ENCODE peak calls at places on chromosomes 4 and X, in ten cellular contexts. S, D, R, I, X, M, G, Y, E and J are unnamed samples.

GRCh38 chrX:56800307-56800706 is 71.3 kb downstream of the NBDY start:
- DNase-seq in G (no peak), R (no peak), X (no peak), S (no peak), I (no peak), E (no peak), M (no peak), Y (no peak), D (no peak), J (no peak)

GRCh38 chr4:87574996-87575395 is 33.3 kb upstream of the DSPP start:
- DNase-seq in X (no peak), Y (no peak), S (no peak), E (no peak), M (no peak), R (no peak), G (peak), I (no peak), D (peak), J (peak)

GRCh38 chrX:153727108-153727931 is 2.7 kb downstream of the ABCD1 start:
- DNase-seq in R (no peak), G (peak), E (no peak), X (peak), M (peak), S (peak), I (no peak), D (no peak), Y (peak), J (peak)

GRCh38 chrX:25737540-25737939 is 400.6 kb upstream of the MAGEB18 start:
- DNase-seq in E (no peak), M (no peak), D (no peak), I (no peak), G (peak), R (no peak), X (no peak), S (no peak), Y (no peak), J (no peak)

GRCh38 chrX:153411255-153411987 is at the start of gene ZFP92:
- DNase-seq in X (peak), D (no peak), I (peak), R (no peak), M (no peak), E (no peak), G (peak), Y (peak), S (peak), J (no peak)

GRCh38 chrX:150080497-150080896 is 142.2 kb upstream of the EOLA2 start:
- DNase-seq in G (no peak), X (no peak), Y (no peak), E (no peak), M (no peak), R (no peak), S (no peak), I (no peak), D (peak), J (peak)

GRCh38 chr4:2803624-2804448 is 11.0 kb downstream of the SH3BP2 start:
- DNase-seq in G (no peak), D (peak), R (no peak), Y (no peak), S (peak), X (no peak), M (no peak), E (peak), I (no peak), J (no peak)

GRCh38 chrX:74421181-74422028 is at the start of gene SLC16A2:
- DNase-seq in R (peak), Y (peak), M (peak), E (peak), S (peak), X (peak), D (peak), I (peak), G (peak), J (peak)

GRCh38 chr4:9812530-9813340 is 31.3 kb downstream of the DRD5 start:
- DNase-seq in D (no peak), M (no peak), S (no peak), I (no peak), R (no peak), X (no peak), G (peak), Y (no peak), E (no peak), J (no peak)

GRCh38 chr4:1113311-1114009 is at the start of gene RNF212:
- DNase-seq in Y (peak), X (peak), S (no peak), I (peak), D (no peak), G (peak), R (peak), E (no peak), M (no peak), J (no peak)

GRCh38 chrX:54066841-54067240 is 22.6 kb upstream of the PHF8 start:
- DNase-seq in X (no peak), E (no peak), R (no peak), S (no peak), G (no peak), D (peak), I (no peak), M (no peak), Y (no peak), J (peak)

GRCh38 chr4:187602339-187603092 is 393.1 kb upstream of the ZFP42 start:
- DNase-seq in S (no peak), Y (peak), M (no peak), E (no peak), G (peak), X (no peak), I (no peak), R (no peak), D (peak), J (peak)

GRCh38 chrX:48761674-48762471 is at the start of gene GLOD5:
- DNase-seq in S (no peak), R (peak), E (no peak), I (no peak), G (peak), X (peak), M (peak), D (peak), Y (peak), J (peak)

GRCh38 chr4:86791126-86791525 is 58.1 kb downstream of the SLC10A6 start:
- DNase-seq in G (no peak), D (no peak), X (no peak), R (peak), S (no peak), I (no peak), Y (no peak), M (no peak), E (no peak), J (no peak)

GRCh38 chrX:63635750-63636149 is 149.3 kb downstream of the ARHGEF9 start:
- DNase-seq in X (no peak), E (no peak), G (no peak), Y (no peak), M (no peak), S (no peak), R (no peak), D (no peak), I (no peak), J (no peak)

GRCh38 chrX:40544343-40545250 is 36.2 kb upstream of the ATP6AP2 start:
- DNase-seq in R (no peak), S (no peak), M (no peak), D (peak), G (peak), I (no peak), X (no peak), Y (no peak), E (no peak), J (peak)

GRCh38 chrX:12308420-12308819 is 170.1 kb downstream of the FRMPD4 start:
- DNase-seq in D (no peak), S (no peak), E (no peak), I (no peak), R (no peak), X (no peak), M (no peak), G (no peak), Y (peak), J (no peak)

GRCh38 chr4:78346222-78346621 is 205.3 kb upstream of the ANXA3 start:
- DNase-seq in D (no peak), G (no peak), X (no peak), I (no peak), M (no peak), S (no peak), R (no peak), E (no peak), Y (no peak), J (no peak)

GRCh38 chrX:113800955-113801354 is 782.9 kb upstream of the HTR2C start:
- DNase-seq in I (no peak), M (no peak), Y (no peak), R (no peak), E (no peak), S (no peak), G (no peak), D (no peak), X (no peak), J (no peak)

GRCh38 chrX:9785252-9785943 is 831 bp upstream of the SHROOM2 start:
- DNase-seq in I (no peak), G (no peak), M (no peak), X (peak), Y (no peak), E (no peak), S (no peak), D (no peak), R (no peak), J (peak)

GRCh38 chr4:122305853-122306252 is 73.0 kb upstream of the ADAD1 start:
- DNase-seq in S (no peak), D (no peak), Y (no peak), R (no peak), X (no peak), I (no peak), G (no peak), M (no peak), E (no peak), J (no peak)

GRCh38 chr4:53917719-53918118 is 146.7 kb downstream of the CHIC2 start:
- DNase-seq in S (no peak), Y (no peak), G (no peak), R (no peak), M (no peak), E (no peak), I (no peak), X (no peak), D (no peak), J (no peak)

GRCh38 chrX:15680401-15680800 is 15.8 kb upstream of the CLTRN start:
- DNase-seq in X (no peak), M (no peak), G (peak), R (no peak), D (peak), Y (no peak), S (no peak), E (no peak), I (no peak), J (peak)

GRCh38 chr4:86594559-86595425 is 677 bp downstream of the PTPN13 start:
- DNase-seq in X (peak), R (no peak), I (peak), S (peak), D (peak), M (peak), Y (no peak), G (peak), E (peak), J (peak)

GRCh38 chrX:130028196-130028595 is 45.8 kb downstream of the BCORL1 start:
- DNase-seq in E (no peak), R (peak), D (peak), G (peak), I (peak), M (no peak), Y (no peak), S (peak), X (peak), J (peak)

GRCh38 chr4:27463816-27464215 is 603.2 kb downstream of the STIM2 start:
- DNase-seq in E (no peak), G (no peak), S (no peak), Y (no peak), I (no peak), D (peak), X (no peak), M (no peak), R (no peak), J (peak)

GRCh38 chr4:81214518-81215218 is 354 bp downstream of the PRKG2 start:
- DNase-seq in D (no peak), E (no peak), S (no peak), X (peak), R (no peak), M (peak), G (peak), Y (no peak), I (no peak), J (no peak)

GRCh38 chr4:185625503-185625902 is 90.2 kb upstream of the PDLIM3 start:
- DNase-seq in Y (no peak), X (no peak), I (no peak), D (no peak), S (no peak), M (no peak), G (no peak), E (no peak), R (no peak), J (no peak)

GRCh38 chrX:117972681-117973080 is 143.9 kb downstream of the KLHL13 start:
- DNase-seq in R (no peak), Y (no peak), D (no peak), M (no peak), G (no peak), E (no peak), X (no peak), S (no peak), I (no peak), J (peak)

GRCh38 chr4:99087887-99088484 is 602 bp downstream of the ADH5 start:
- DNase-seq in R (peak), G (peak), D (peak), E (peak), I (peak), X (peak), Y (peak), S (peak), M (peak), J (peak)